ENCODE peak calls at places on chromosome 3, in four cellular contexts. A is GM13977, H is NB4, D is upper lobe of left lung. L is an unnamed sample.

GRCh38 chr3:4351164-4351855 is 48.1 kb downstream of the SETMAR start:
- DNase-seq in D (no peak), A (peak), H (no peak), L (peak)

GRCh38 chr3:53513556-53514190 is 19.3 kb downstream of the CACNA1D start:
- DNase-seq in D (no peak), A (peak), H (peak), L (no peak)

GRCh38 chr3:4218426-4219226 is 84.5 kb upstream of the SETMAR start:
- DNase-seq in A (no peak), H (no peak), D (no peak), L (no peak)

GRCh38 chr3:27114684-27115083 is 254.5 kb downstream of the NEK10 start:
- DNase-seq in H (no peak), D (no peak), A (no peak), L (no peak)

GRCh38 chr3:114867359-114867758 is 279.7 kb downstream of the ZBTB20 start:
- DNase-seq in D (no peak), A (no peak), H (no peak), L (no peak)

GRCh38 chr3:125622381-125622788 is 27.1 kb upstream of the OSBPL11 start:
- DNase-seq in A (no peak), H (no peak), D (no peak), L (no peak)

GRCh38 chr3:43872901-43873300 is 182.2 kb downstream of the ABHD5 start:
- DNase-seq in D (no peak), H (no peak), A (no peak), L (no peak)

GRCh38 chr3:16410659-16411058 is 102.8 kb downstream of the RFTN1 start:
- DNase-seq in A (no peak), H (no peak), D (no peak), L (no peak)

GRCh38 chr3:23202203-23202920 is 765 bp upstream of the UBE2E2 start:
- DNase-seq in D (peak), H (peak), A (no peak), L (peak)

DNA sequence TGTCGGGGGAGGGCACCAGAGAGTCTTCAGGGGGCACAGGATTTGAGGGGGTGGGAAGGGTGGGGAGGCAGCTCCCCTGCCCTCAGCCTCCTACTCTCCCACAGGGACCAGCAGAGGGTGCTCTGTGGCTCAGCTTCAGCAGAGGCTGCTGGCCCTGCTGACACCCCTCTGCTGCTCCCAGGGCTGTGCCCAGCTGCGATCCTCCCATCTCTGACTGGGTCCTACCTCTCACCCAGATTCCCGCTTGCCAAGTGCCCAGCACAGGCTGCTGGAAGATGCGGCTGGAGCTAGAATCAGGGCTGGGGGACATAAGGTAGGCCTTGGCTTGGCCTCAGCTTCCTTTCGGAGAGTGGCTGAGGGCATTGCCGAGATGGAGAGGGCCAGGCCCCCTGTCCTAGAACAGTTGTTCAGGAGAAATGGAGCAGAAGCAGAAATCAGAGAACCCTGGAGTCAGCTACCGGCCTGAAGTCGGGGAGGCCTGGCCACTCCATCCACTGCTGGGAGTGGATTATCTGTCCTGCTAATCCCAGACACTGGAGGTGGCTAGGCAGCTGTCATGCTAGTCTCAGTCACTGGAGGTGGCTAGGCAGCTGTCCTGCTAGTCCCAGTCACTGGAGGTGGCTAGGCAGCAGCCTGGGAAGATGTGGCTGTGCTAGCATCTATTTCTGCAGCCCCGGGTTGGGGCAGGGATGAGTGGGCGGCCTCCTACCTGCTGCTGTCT is 3.9 kb downstream of the GRM2 start:
- DNase-seq in A (no peak), D (no peak), H (no peak), L (peak)
- TF ChIP-seq CTCF in A (peak), D (no peak), H (peak), L (no peak)

GRCh38 chr3:185052631-185053030 is 100.2 kb downstream of the C3orf70 start:
- DNase-seq in H (no peak), A (no peak), D (no peak), L (no peak)
- TF ChIP-seq CTCF in H (no peak), A (no peak), D (no peak), L (no peak)

GRCh38 chr3:57755368-57756021 is 614 bp upstream of the SLMAP start:
- DNase-seq in A (peak), H (peak), D (no peak), L (peak)
- TF ChIP-seq CTCF in A (no peak), H (no peak), D (peak), L (peak)

DNA sequence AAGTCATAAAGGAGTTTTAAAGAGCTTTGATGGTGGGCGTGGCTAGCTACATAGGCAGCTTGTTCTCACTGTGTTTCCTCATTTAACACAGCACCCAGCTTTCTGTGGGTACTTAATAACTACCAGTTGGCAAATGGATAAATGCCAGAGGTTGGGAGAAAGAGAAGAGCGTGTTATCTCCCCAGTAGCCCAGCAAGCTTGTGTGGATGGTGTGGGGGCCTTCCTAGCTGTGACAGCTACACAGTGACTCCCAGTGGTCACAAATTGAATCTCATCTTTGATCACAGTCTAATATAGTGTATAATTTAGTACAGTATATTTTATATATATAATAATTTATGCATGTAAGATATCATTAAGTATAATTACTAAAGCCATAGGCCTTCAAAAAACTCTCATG is 984.1 kb downstream of the EPHA3 start:
- DNase-seq in H (peak), A (no peak), D (no peak), L (no peak)
- TF ChIP-seq CTCF in H (peak), A (peak), D (peak), L (peak)

GRCh38 chr3:94291686-94292085 is 228.8 kb downstream of the NSUN3 start:
- DNase-seq in H (no peak), D (no peak), A (no peak), L (no peak)

GRCh38 chr3:94285874-94286273 is 223.0 kb downstream of the NSUN3 start:
- DNase-seq in H (peak), D (no peak), A (no peak), L (no peak)
- TF ChIP-seq CTCF in H (no peak), D (no peak), A (peak), L (no peak)

GRCh38 chr3:49124203-49124602 is 3.6 kb upstream of the USP19 start:
- DNase-seq in D (no peak), H (no peak), A (no peak), L (no peak)

GRCh38 chr3:49123687-49124086 is 3.1 kb upstream of the USP19 start:
- DNase-seq in H (no peak), A (no peak), D (no peak), L (no peak)

GRCh38 chr3:49122886-49123545 is 2.4 kb upstream of the USP19 start:
- DNase-seq in D (no peak), H (no peak), A (no peak), L (no peak)

GRCh38 chr3:49122022-49122421 is 1.4 kb upstream of the USP19 start:
- DNase-seq in H (no peak), D (no peak), A (no peak), L (no peak)

DNA sequence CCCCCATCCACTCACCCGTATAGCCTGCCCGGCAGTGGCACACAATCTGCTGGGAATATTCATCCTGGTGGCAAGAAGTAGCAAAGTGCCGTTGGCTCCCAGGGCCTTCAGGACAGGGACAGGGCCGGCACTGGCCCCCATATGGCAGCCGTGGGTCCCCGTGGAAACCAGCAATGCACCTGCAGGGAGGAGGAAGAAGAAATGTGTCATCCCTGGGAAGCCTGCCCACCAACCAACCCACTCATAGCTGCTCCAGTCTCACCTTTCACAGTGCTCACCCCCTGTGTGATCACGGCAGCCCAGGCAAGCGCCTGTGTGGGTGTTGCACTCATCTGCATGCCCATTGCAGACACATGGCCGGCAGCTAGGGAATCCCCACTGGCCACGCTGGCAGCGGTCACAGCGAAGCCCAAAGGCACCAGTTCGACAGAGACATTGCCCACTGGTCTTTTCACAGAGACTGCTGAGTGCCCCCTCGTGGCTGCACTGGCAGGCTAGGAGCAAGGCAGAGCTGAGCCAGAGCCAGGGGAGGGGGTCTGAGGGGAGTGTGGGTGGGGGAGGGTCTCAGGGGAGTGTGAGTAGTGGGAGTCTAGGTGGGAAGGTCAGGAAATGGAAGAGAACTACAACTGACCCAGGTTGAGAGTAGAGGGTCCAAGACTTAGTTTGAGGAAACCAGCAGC is 4.5 kb upstream of the USP19 start:
- DNase-seq in A (no peak), H (peak), D (no peak), L (peak)
- TF ChIP-seq CTCF in A (peak), H (peak), D (no peak), L (no peak)

L was measured in activated CD8-positive, alpha-beta T cell treated with anti-CD3 and anti-CD28 coated beads for 36 hours.